ENCODE peak calls at places on chromosomes 13 and 19, in ten cellular contexts. Y is fibroblast of lung, J is small intestine, W is Peyer's patch, L is heart left ventricle, A is breast epithelium, X is HepG2, U is cardiac muscle cell, O is GM23338, P is GM23248. S is an unnamed sample.
A peak's percentile ranks its signal among the peaks of the same experiment; 100 is the strongest.

GRCh38 chr13:73039201-73040108 is 19.4 kb upstream of the KLF5 start:
- DNase-seq in Y (no peak), J (peak; percentile 41), W (no peak), L (no peak), A (no peak), X (no peak), U (no peak), O (peak; percentile 19), P (peak; percentile 6), S (no peak)

GRCh38 chr13:33940898-33941297 is 122.9 kb downstream of the RFC3 start:
- DNase-seq in Y (no peak), J (no peak), W (no peak), L (no peak), A (no peak), X (no peak), U (no peak), O (peak; percentile 37), P (no peak), S (no peak)

GRCh38 chr13:30898721-30899188 is 7.3 kb upstream of the MEDAG start:
- DNase-seq in Y (peak; percentile 97), J (no peak), W (no peak), L (peak; percentile 55), A (no peak), X (peak; percentile 72), U (no peak), O (no peak), P (peak; percentile 97), S (no peak)

GRCh38 chr13:33865945-33866344 is 48.0 kb downstream of the RFC3 start:
- DNase-seq in Y (no peak), J (no peak), W (no peak), L (no peak), A (no peak), X (no peak), U (no peak), O (no peak), P (no peak), S (no peak)

GRCh38 chr13:28657784-28658538 is 969 bp upstream of the POMP start:
- DNase-seq in Y (peak; percentile 7), J (peak; percentile 11), W (no peak), L (no peak), A (no peak), X (no peak), U (no peak), O (no peak), P (peak; percentile 40), S (no peak)

GRCh38 chr19:53102701-53103140 is 501 bp downstream of the ZNF160 start:
- DNase-seq in Y (peak; percentile 32), J (peak; percentile 30), W (peak; percentile 25), L (peak; percentile 48), A (no peak), X (no peak), U (peak; percentile 61), O (peak; percentile 55), P (peak; percentile 78), S (no peak)

GRCh38 chr19:46287585-46287984 is 9.3 kb upstream of the HIF3A start:
- DNase-seq in Y (peak; percentile 32), J (no peak), W (no peak), L (no peak), A (no peak), X (no peak), U (no peak), O (no peak), P (peak; percentile 30), S (no peak)

GRCh38 chr19:33654840-33655508 is 33.2 kb downstream of the CHST8 start:
- DNase-seq in Y (no peak), J (no peak), W (no peak), L (no peak), A (no peak), X (no peak), U (no peak), O (no peak), P (no peak), S (no peak)

GRCh38 chr13:35190241-35190640 is 248.2 kb downstream of the NBEA start:
- DNase-seq in Y (no peak), J (no peak), W (no peak), L (no peak), A (no peak), X (no peak), U (no peak), O (no peak), P (no peak), S (no peak)

GRCh38 chr13:59464926-59465325 is 698.8 kb downstream of the DIAPH3 start:
- DNase-seq in Y (no peak), J (no peak), W (no peak), L (no peak), A (no peak), X (no peak), U (no peak), O (no peak), P (no peak), S (no peak)

GRCh38 chr19:40614595-40615411 is 13.6 kb downstream of the LTBP4 start:
- DNase-seq in Y (peak; percentile 99), J (peak; percentile 96), W (peak; percentile 79), L (peak; percentile 86), A (peak; percentile 75), X (no peak), U (peak; percentile 89), O (peak; percentile 96), P (peak; percentile 98), S (no peak)

GRCh38 chr13:26449063-26449848 is 108.2 kb upstream of the WASF3 start:
- DNase-seq in Y (peak; percentile 24), J (peak; percentile 12), W (no peak), L (no peak), A (no peak), X (no peak), U (no peak), O (no peak), P (peak; percentile 48), S (no peak)
- H3K4me1 ChIP-seq in Y (no peaks in the 10 kb centered on the region), J (no peaks in the 10 kb centered on the region), W (no peaks in the 10 kb centered on the region), L (no peaks in the 10 kb centered on the region), A (no peaks in the 10 kb centered on the region), X (no peaks in the 10 kb centered on the region), U (no peaks in the 10 kb centered on the region), O (no peaks in the 10 kb centered on the region), P (no peaks in the 10 kb centered on the region), S (no peaks in the 10 kb centered on the region)

DNA sequence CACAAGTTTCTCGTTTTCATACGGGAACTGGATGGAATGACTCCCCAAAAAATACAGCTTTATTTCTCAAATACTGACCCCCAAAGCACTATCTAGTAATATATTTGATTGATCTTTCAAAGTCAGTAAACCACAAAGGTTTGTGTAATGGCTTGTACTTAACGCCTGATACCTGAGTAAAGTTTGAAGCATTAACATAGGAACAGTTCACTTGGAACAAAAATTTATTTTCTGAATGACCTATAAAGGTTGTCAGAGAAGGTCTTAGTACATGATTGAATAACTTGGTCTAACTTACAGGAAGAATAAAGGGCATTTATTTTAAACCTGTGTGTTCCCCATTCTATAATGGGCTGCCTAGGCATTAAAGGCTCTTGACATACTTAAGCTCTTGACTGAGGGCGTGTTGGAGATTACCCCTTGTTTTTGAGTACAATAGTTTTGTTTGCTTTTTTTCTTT is 1.4 kb upstream of the PCDH9 start:
- DNase-seq in Y (peak; percentile 8), J (no peak), W (no peak), L (no peak), A (no peak), X (no peak), U (peak; percentile 20), O (no peak), P (no peak), S (no peak)
- H3K4me3 ChIP-seq in Y (peak overlapping the region; percentile 72), J (no peak overlapping the region), W (peak overlapping the region; percentile 58), L (peak overlapping the region; percentile 81), A (peak overlapping the region; percentile 69), X (peak overlapping the region; percentile 68), U (peak overlapping the region; percentile 83), O (peak overlapping the region; percentile 67), P (peak overlapping the region; percentile 83), S (peak overlapping the region; percentile 65)

GRCh38 chr13:52848455-52849190 is at the start of gene PCDH8:
- DNase-seq in Y (no peak), J (no peak), W (no peak), L (no peak), A (no peak), X (no peak), U (peak; percentile 91), O (peak; percentile 96), P (peak; percentile 6), S (no peak)

GRCh38 chr13:52845766-52846566 is 2.5 kb downstream of the PCDH8 start:
- DNase-seq in Y (peak; percentile 3), J (peak; percentile 6), W (no peak), L (no peak), A (no peak), X (no peak), U (peak; percentile 36), O (peak; percentile 82), P (peak; percentile 21), S (no peak)

GRCh38 chr13:52847322-52847681 is 1.1 kb downstream of the PCDH8 start:
- DNase-seq in Y (no peak), J (no peak), W (no peak), L (no peak), A (no peak), X (no peak), U (no peak), O (no peak), P (no peak), S (no peak)

GRCh38 chr13:52846567-52847321 is 1.7 kb downstream of the PCDH8 start:
- DNase-seq in Y (peak; percentile 25), J (peak; percentile 21), W (no peak), L (peak; percentile 42), A (no peak), X (no peak), U (peak; percentile 90), O (peak; percentile 91), P (peak; percentile 55), S (no peak)

GRCh38 chr13:52847682-52848432 is 583 bp downstream of the PCDH8 start:
- DNase-seq in Y (no peak), J (no peak), W (no peak), L (no peak), A (no peak), X (no peak), U (no peak), O (peak; percentile 33), P (no peak), S (no peak)
- H3K27me3 ChIP-seq in Y (peaks cover 37% of the 10 kb centered on the region), J (peaks cover 52% of the 10 kb centered on the region), W (no peaks in the 10 kb centered on the region), L (peaks cover 76% of the 10 kb centered on the region), A (peaks cover 71% of the 10 kb centered on the region), X (no peaks in the 10 kb centered on the region), U (peaks cover 61% of the 10 kb centered on the region), O (peaks cover 68% of the 10 kb centered on the region), P (peaks cover 41% of the 10 kb centered on the region), S (peaks cover 39% of the 10 kb centered on the region)

GRCh38 chr19:15284091-15284490 is 48.2 kb downstream of the BRD4 start:
- DNase-seq in Y (no peak), J (no peak), W (no peak), L (no peak), A (no peak), X (no peak), U (no peak), O (no peak), P (no peak), S (no peak)
- H3K4me1 ChIP-seq in Y (peaks cover 48% of the 10 kb centered on the region), J (peaks cover 5% of the 10 kb centered on the region), W (peaks cover 43% of the 10 kb centered on the region), L (peaks cover 100% of the 10 kb centered on the region), A (peaks cover 33% of the 10 kb centered on the region), X (peaks cover 97% of the 10 kb centered on the region), U (peaks cover 71% of the 10 kb centered on the region), O (peaks cover 88% of the 10 kb centered on the region), P (peaks cover 76% of the 10 kb centered on the region), S (peaks cover 98% of the 10 kb centered on the region)

DNA sequence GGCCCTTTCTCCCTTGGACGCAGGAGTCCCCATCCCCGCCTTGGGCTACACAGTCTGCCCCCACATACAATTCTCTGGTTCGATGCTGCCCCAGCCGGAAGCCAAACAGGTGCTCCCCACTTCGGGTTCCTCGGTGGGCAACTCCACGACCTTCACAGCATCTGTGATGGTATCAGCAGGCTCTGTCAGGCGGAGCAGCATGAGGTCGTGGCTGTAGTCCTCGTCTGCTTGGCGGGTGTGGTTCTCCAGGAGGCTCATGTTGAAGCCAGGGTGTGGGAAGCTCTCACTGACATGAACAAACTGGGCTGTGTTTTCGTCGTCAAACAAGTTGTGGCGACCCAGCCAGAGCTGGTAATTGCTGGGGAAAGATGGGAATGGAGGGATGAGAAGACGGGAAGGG is 3.5 kb downstream of the KLK1 start:
- DNase-seq in Y (no peak), J (peak; percentile 43), W (peak; percentile 18), L (no peak), A (no peak), X (no peak), U (no peak), O (no peak), P (no peak), S (no peak)
- H3K4me3 ChIP-seq in Y (no peak overlapping the region), J (no peak overlapping the region), W (peak overlapping the region; percentile 3), L (no peak overlapping the region), A (no peak overlapping the region), X (no peak overlapping the region), U (no peak overlapping the region), O (peak overlapping the region; percentile 66), P (no peak overlapping the region), S (no peak overlapping the region)

S was measured in CD8-positive, alpha-beta memory T cell.